ENCODE peak calls at places on chromosomes 4 and X, in ten cellular contexts. One of them, this sample, is unnamed.

GRCh38 chr4:21411086-21411485 is 537.5 kb downstream of the KCNIP4 start:
- DNase-seq in sigmoid colon: no peak
- DNase-seq in NB4: no peak
- DNase-seq in NCI-H345: no peak
- DNase-seq in lung: no peak
- DNase-seq in GM12864: no peak
- DNase-seq in HCT116: no peak
- DNase-seq in AG04450: no peak
- DNase-seq in amniotic stem cell: no peak
- DNase-seq in stimulated activated CD4-positive, alpha-beta T cell treated with anti-CD3 and anti-CD28 coated beads, Interleukin-4, amount 100 ng/mL, for 1 hour: no peak
- DNase-seq in this sample: no peak

GRCh38 chr4:118367872-118368271 is 15.1 kb upstream of the PRSS12 start:
- DNase-seq in amniotic stem cell: no peak
- DNase-seq in stimulated activated CD4-positive, alpha-beta T cell treated with anti-CD3 and anti-CD28 coated beads, Interleukin-4, amount 100 ng/mL, for 1 hour: no peak
- DNase-seq in NCI-H345: peak
- DNase-seq in sigmoid colon: no peak
- DNase-seq in HCT116: no peak
- DNase-seq in AG04450: no peak
- DNase-seq in NB4: peak
- DNase-seq in lung: no peak
- DNase-seq in GM12864: no peak
- DNase-seq in this sample: no peak

GRCh38 chr4:142595222-142595871 is 250.8 kb downstream of the INPP4B start:
- DNase-seq in HCT116: no peak
- DNase-seq in NB4: no peak
- DNase-seq in AG04450: no peak
- DNase-seq in sigmoid colon: no peak
- DNase-seq in lung: no peak
- DNase-seq in NCI-H345: no peak
- DNase-seq in stimulated activated CD4-positive, alpha-beta T cell treated with anti-CD3 and anti-CD28 coated beads, Interleukin-4, amount 100 ng/mL, for 1 hour: no peak
- DNase-seq in amniotic stem cell: no peak
- DNase-seq in GM12864: no peak
- DNase-seq in this sample: no peak

GRCh38 chrX:28847423-28847822 is 260.2 kb downstream of the IL1RAPL1 start:
- DNase-seq in GM12864: no peak
- DNase-seq in lung: no peak
- DNase-seq in sigmoid colon: peak
- DNase-seq in NCI-H345: no peak
- DNase-seq in HCT116: peak
- DNase-seq in stimulated activated CD4-positive, alpha-beta T cell treated with anti-CD3 and anti-CD28 coated beads, Interleukin-4, amount 100 ng/mL, for 1 hour: no peak
- DNase-seq in AG04450: no peak
- DNase-seq in NB4: no peak
- DNase-seq in amniotic stem cell: no peak
- DNase-seq in this sample: no peak

GRCh38 chr4:129446074-129446473 is 350.1 kb downstream of the C4orf33 start:
- DNase-seq in amniotic stem cell: peak
- DNase-seq in AG04450: no peak
- DNase-seq in sigmoid colon: no peak
- DNase-seq in GM12864: no peak
- DNase-seq in stimulated activated CD4-positive, alpha-beta T cell treated with anti-CD3 and anti-CD28 coated beads, Interleukin-4, amount 100 ng/mL, for 1 hour: no peak
- DNase-seq in lung: no peak
- DNase-seq in NB4: no peak
- DNase-seq in NCI-H345: no peak
- DNase-seq in HCT116: peak
- DNase-seq in this sample: no peak

GRCh38 chr4:77465271-77465670 is 140.3 kb upstream of the CXCL13 start:
- DNase-seq in NCI-H345: no peak
- DNase-seq in AG04450: no peak
- DNase-seq in HCT116: no peak
- DNase-seq in NB4: peak
- DNase-seq in GM12864: no peak
- DNase-seq in stimulated activated CD4-positive, alpha-beta T cell treated with anti-CD3 and anti-CD28 coated beads, Interleukin-4, amount 100 ng/mL, for 1 hour: no peak
- DNase-seq in amniotic stem cell: no peak
- DNase-seq in sigmoid colon: no peak
- DNase-seq in lung: peak
- DNase-seq in this sample: no peak

GRCh38 chr4:183816077-183816476 is 89.0 kb upstream of the STOX2 start:
- DNase-seq in stimulated activated CD4-positive, alpha-beta T cell treated with anti-CD3 and anti-CD28 coated beads, Interleukin-4, amount 100 ng/mL, for 1 hour: no peak
- DNase-seq in AG04450: no peak
- DNase-seq in NCI-H345: no peak
- DNase-seq in lung: no peak
- DNase-seq in GM12864: no peak
- DNase-seq in NB4: no peak
- DNase-seq in HCT116: no peak
- DNase-seq in sigmoid colon: no peak
- DNase-seq in amniotic stem cell: no peak
- DNase-seq in this sample: no peak

GRCh38 chrX:30060718-30061117 is 154.6 kb upstream of the MAGEB2 start:
- DNase-seq in stimulated activated CD4-positive, alpha-beta T cell treated with anti-CD3 and anti-CD28 coated beads, Interleukin-4, amount 100 ng/mL, for 1 hour: no peak
- DNase-seq in sigmoid colon: no peak
- DNase-seq in NB4: peak
- DNase-seq in GM12864: no peak
- DNase-seq in lung: no peak
- DNase-seq in amniotic stem cell: no peak
- DNase-seq in NCI-H345: peak
- DNase-seq in HCT116: peak
- DNase-seq in AG04450: no peak
- DNase-seq in this sample: no peak

GRCh38 chr4:183838987-183839712 is 66.0 kb upstream of the STOX2 start:
- DNase-seq in NB4: peak
- DNase-seq in lung: no peak
- DNase-seq in GM12864: no peak
- DNase-seq in HCT116: no peak
- DNase-seq in amniotic stem cell: no peak
- DNase-seq in sigmoid colon: no peak
- DNase-seq in AG04450: no peak
- DNase-seq in stimulated activated CD4-positive, alpha-beta T cell treated with anti-CD3 and anti-CD28 coated beads, Interleukin-4, amount 100 ng/mL, for 1 hour: no peak
- DNase-seq in NCI-H345: no peak
- DNase-seq in this sample: no peak

This sample was measured in cerebellar nuclear complex.